ENCODE peak calls at places on chromosomes 6 and 20, in six cellular contexts. E, N, A, Y, W and S are unnamed samples.

GRCh38 chr6:46218457-46218856 is 47.7 kb upstream of the ENPP5 start:
- DNase-seq in E (no peak), A (no peak), W (no peak), N (no peak), Y (no peak), S (no peak)

GRCh38 chr20:8542115-8542486 is 410.0 kb downstream of the PLCB1 start:
- DNase-seq in N (no peak), Y (no peak), A (no peak), E (no peak), W (no peak), S (no peak)

GRCh38 chr6:51049983-51050877 is 231.6 kb downstream of the TFAP2B start:
- DNase-seq in A (no peak), Y (no peak), E (no peak), W (no peak), N (no peak), S (peak; percentile 1)

GRCh38 chr20:60136640-60137411 is 178.6 kb downstream of the CDH26 start:
- DNase-seq in W (no peak), E (no peak), N (no peak), Y (no peak), A (no peak), S (no peak)

GRCh38 chr6:89509719-89510339 is 76.9 kb downstream of the ANKRD6 start:
- DNase-seq in Y (no peak), W (no peak), E (no peak), A (no peak), N (no peak), S (no peak)

GRCh38 chr6:134394905-134395304 is 77.0 kb upstream of the SGK1 start:
- DNase-seq in W (no peak), A (no peak), Y (no peak), E (no peak), N (no peak), S (no peak)

GRCh38 chr20:25372584-25373336 is 17.9 kb downstream of the ABHD12 start:
- DNase-seq in Y (peak; percentile 55), A (no peak), N (no peak), E (no peak), W (no peak), S (no peak)

GRCh38 chr6:4698901-4699659 is 77.1 kb upstream of the CDYL start:
- DNase-seq in W (no peak), A (no peak), Y (no peak), N (no peak), E (no peak), S (no peak)

GRCh38 chr6:10963113-10963512 is 76.3 kb downstream of the SYCP2L start:
- DNase-seq in E (no peak), N (no peak), Y (no peak), A (no peak), W (no peak), S (no peak)

GRCh38 chr20:62007127-62007647 is 58.5 kb downstream of the TAF4 start:
- DNase-seq in N (no peak), A (no peak), Y (no peak), W (no peak), E (no peak), S (no peak)

GRCh38 chr6:120141601-120142000 is 792.0 kb upstream of the MAN1A1 start:
- DNase-seq in N (no peak), E (no peak), W (no peak), A (no peak), Y (no peak), S (no peak)

GRCh38 chr20:57435498-57436222 is 44.5 kb downstream of the RBM38 start:
- DNase-seq in E (no peak), W (no peak), Y (no peak), N (no peak), A (no peak), S (no peak)

GRCh38 chr20:50680106-50680960 is 11.0 kb downstream of the RIPOR3 start:
- DNase-seq in E (no peak), W (no peak), Y (no peak), N (no peak), A (no peak), S (no peak)

GRCh38 chr6:35088281-35089215 is 52.6 kb downstream of the TCP11 start:
- DNase-seq in N (peak; percentile 18), Y (no peak), W (no peak), E (no peak), A (no peak), S (no peak)

GRCh38 chr6:14172575-14172974 is 55.0 kb downstream of the CD83 start:
- DNase-seq in N (no peak), W (no peak), E (no peak), Y (no peak), A (no peak), S (no peak)

GRCh38 chr20:57663241-57663640 is 43.0 kb upstream of the ZBP1 start:
- DNase-seq in Y (no peak), N (no peak), W (no peak), A (no peak), E (no peak), S (no peak)

GRCh38 chr6:15132854-15133670 is 112.8 kb upstream of the JARID2 start:
- DNase-seq in Y (no peak), N (no peak), W (no peak), E (no peak), A (no peak), S (no peak)

GRCh38 chr20:33674294-33675126 is at the start of gene NECAB3:
- DNase-seq in W (peak; percentile 81), Y (no peak), E (peak; percentile 90), A (peak; percentile 61), N (peak; percentile 92), S (peak; percentile 80)

GRCh38 chr6:28349892-28350737 is at the start of gene ZKSCAN3:
- DNase-seq in W (peak; percentile 67), N (peak; percentile 84), A (peak; percentile 77), Y (peak; percentile 43), E (peak; percentile 84), S (peak; percentile 63)

GRCh38 chr6:79536615-79536968 is 638 bp downstream of the LCA5 start:
- DNase-seq in Y (no peak), A (no peak), N (peak; percentile 32), W (peak; percentile 10), E (peak; percentile 25), S (no peak)

GRCh38 chr20:8344106-8344505 is 212.0 kb downstream of the PLCB1 start:
- DNase-seq in Y (no peak), N (no peak), A (no peak), E (no peak), W (no peak), S (no peak)

GRCh38 chr6:63731946-63732735 is 96.5 kb downstream of the PHF3 start:
- DNase-seq in A (no peak), E (no peak), Y (no peak), N (no peak), W (no peak), S (no peak)

GRCh38 chr20:51016521-51016920 is 6.4 kb downstream of the KCNG1 start:
- DNase-seq in N (no peak), Y (no peak), A (no peak), W (no peak), E (no peak), S (no peak)

GRCh38 chr6:169647637-169648036 is 54.2 kb downstream of the WDR27 start:
- DNase-seq in A (no peak), E (no peak), W (no peak), Y (no peak), N (no peak), S (no peak)

GRCh38 chr6:36607782-36608386 is 13.7 kb downstream of the SRSF3 start:
- DNase-seq in N (no peak), Y (no peak), E (no peak), W (no peak), A (no peak), S (no peak)